ENCODE peak calls at places on chromosomes 4 and X, in eight cellular contexts. M is body of pancreas, S is esophagus squamous epithelium, I is tibial nerve, X is transverse colon, Q is IMR-90, J is HCT116, B is heart left ventricle. C is an unnamed sample.
A peak's percentile ranks its signal among the peaks of the same experiment; 100 is the strongest.

GRCh38 chr4:4613641-4614286 is 71.9 kb upstream of the STX18 start:
- DNase-seq in I (no peak), J (no peak), B (no peak), S (no peak), X (no peak), M (no peak), Q (peak; percentile 41), C (no peak)

GRCh38 chr4:173332963-173333657 is 1.0 kb downstream of the HMGB2 start:
- DNase-seq in S (no peak), Q (peak; percentile 1), J (no peak), B (no peak), X (no peak), M (no peak), I (no peak), C (no peak)

GRCh38 chr4:140637836-140638235 is 69.1 kb upstream of the UCP1 start:
- DNase-seq in J (peak; percentile 35), M (no peak), S (no peak), Q (no peak), B (no peak), I (no peak), X (peak; percentile 35), C (peak; percentile 16)

GRCh38 chr4:177041356-177041755 is 248.6 kb upstream of the VEGFC start:
- DNase-seq in B (no peak), J (no peak), I (no peak), S (no peak), M (no peak), X (no peak), Q (no peak), C (no peak)

GRCh38 chr4:2449051-2449450 is 19.9 kb upstream of the RNF4 start:
- DNase-seq in J (no peak), M (no peak), B (no peak), I (no peak), X (no peak), S (no peak), Q (no peak), C (no peak)

GRCh38 chr4:5460106-5460801 is 248.1 kb downstream of the EVC2 start:
- DNase-seq in B (no peak), I (no peak), J (peak; percentile 4), Q (peak; percentile 37), S (no peak), M (no peak), X (no peak), C (peak; percentile 9)

GRCh38 chrX:13768939-13769338 is 34.4 kb downstream of the OFD1 start:
- DNase-seq in J (no peak), B (no peak), I (no peak), X (no peak), Q (no peak), M (no peak), S (no peak), C (no peak)

GRCh38 chr4:170872794-170873193 is 783.0 kb upstream of the AADAT start:
- DNase-seq in M (no peak), I (no peak), J (no peak), Q (no peak), S (no peak), B (no peak), X (no peak), C (no peak)

GRCh38 chr4:73867783-73868182 is 1.4 kb upstream of the CXCL1 start:
- DNase-seq in X (peak; percentile 51), I (no peak), M (peak; percentile 42), S (no peak), Q (no peak), B (no peak), J (peak; percentile 70), C (no peak)

GRCh38 chrX:26334232-26334631 is 118.3 kb downstream of the MAGEB5 start:
- DNase-seq in B (no peak), Q (no peak), M (no peak), X (no peak), I (no peak), J (no peak), S (no peak), C (no peak)

GRCh38 chr4:128427832-128428366 is 140.3 kb upstream of the PGRMC2 start:
- DNase-seq in B (peak; percentile 22), I (peak; percentile 15), S (no peak), M (peak; percentile 75), X (peak; percentile 28), Q (peak; percentile 68), J (peak; percentile 86), C (peak; percentile 44)

GRCh38 chrX:5936438-5936837 is 292.2 kb downstream of the NLGN4X start:
- DNase-seq in X (no peak), M (no peak), Q (no peak), S (no peak), B (peak; percentile 20), I (peak; percentile 41), J (no peak), C (no peak)

GRCh38 chrX:117120700-117121099 is 657.9 kb upstream of the CT83 start:
- DNase-seq in M (no peak), S (no peak), Q (no peak), B (no peak), X (no peak), J (no peak), I (no peak), C (no peak)

GRCh38 chr4:56937262-56937661 is 29.6 kb downstream of the REST start:
- DNase-seq in M (no peak), J (peak; percentile 35), S (no peak), X (no peak), I (no peak), Q (peak; percentile 93), B (no peak), C (peak; percentile 30)

GRCh38 chr4:82201805-82202636 is 171.8 kb downstream of the HNRNPD start:
- DNase-seq in I (no peak), J (peak; percentile 36), M (peak; percentile 34), S (no peak), Q (peak; percentile 27), B (no peak), X (peak; percentile 35), C (peak; percentile 1)

GRCh38 chr4:146522098-146522861 is 540 bp upstream of the SLC10A7 start:
- DNase-seq in J (peak; percentile 64), Q (peak; percentile 80), B (peak; percentile 92), X (peak; percentile 95), S (peak; percentile 16), I (peak; percentile 89), M (peak; percentile 91), C (peak; percentile 56)

GRCh38 chr4:146521543-146522097 is at the start of gene SLC10A7:
- DNase-seq in X (peak; percentile 82), I (peak; percentile 67), S (peak; percentile 8), M (peak; percentile 71), B (peak; percentile 80), J (peak; percentile 46), Q (peak; percentile 71), C (peak; percentile 38)

GRCh38 chr4:146522862-146523205 is 1.1 kb upstream of the SLC10A7 start:
- DNase-seq in J (no peak), B (no peak), X (no peak), Q (peak; percentile 4), I (no peak), M (no peak), S (no peak), C (no peak)

GRCh38 chr4:146524663-146525062 is 2.9 kb upstream of the SLC10A7 start:
- DNase-seq in M (no peak), Q (no peak), J (no peak), B (no peak), I (no peak), S (no peak), X (no peak), C (no peak)

GRCh38 chr4:146520894-146521542 is 722 bp downstream of the SLC10A7 start:
- DNase-seq in I (peak; percentile 20), S (no peak), Q (peak; percentile 63), M (peak; percentile 59), J (no peak), B (no peak), X (peak; percentile 57), C (no peak)
- TF ChIP-seq POLR2A in I (no peak), S (no peak), Q (peak; percentile 6), M (peak; percentile 79), J (peak; percentile 24), B (no peak), X (peak; percentile 45), C (no peak)

GRCh38 chr4:156901871-156902270 is 69.7 kb downstream of the PDGFC start:
- DNase-seq in S (no peak), Q (peak; percentile 22), X (no peak), B (no peak), J (no peak), M (no peak), I (no peak), C (no peak)
- TF ChIP-seq POLR2A in S (no peak), Q (no peak), X (no peak), B (no peak), J (no peak), M (no peak), I (no peak), C (no peak)

DNA sequence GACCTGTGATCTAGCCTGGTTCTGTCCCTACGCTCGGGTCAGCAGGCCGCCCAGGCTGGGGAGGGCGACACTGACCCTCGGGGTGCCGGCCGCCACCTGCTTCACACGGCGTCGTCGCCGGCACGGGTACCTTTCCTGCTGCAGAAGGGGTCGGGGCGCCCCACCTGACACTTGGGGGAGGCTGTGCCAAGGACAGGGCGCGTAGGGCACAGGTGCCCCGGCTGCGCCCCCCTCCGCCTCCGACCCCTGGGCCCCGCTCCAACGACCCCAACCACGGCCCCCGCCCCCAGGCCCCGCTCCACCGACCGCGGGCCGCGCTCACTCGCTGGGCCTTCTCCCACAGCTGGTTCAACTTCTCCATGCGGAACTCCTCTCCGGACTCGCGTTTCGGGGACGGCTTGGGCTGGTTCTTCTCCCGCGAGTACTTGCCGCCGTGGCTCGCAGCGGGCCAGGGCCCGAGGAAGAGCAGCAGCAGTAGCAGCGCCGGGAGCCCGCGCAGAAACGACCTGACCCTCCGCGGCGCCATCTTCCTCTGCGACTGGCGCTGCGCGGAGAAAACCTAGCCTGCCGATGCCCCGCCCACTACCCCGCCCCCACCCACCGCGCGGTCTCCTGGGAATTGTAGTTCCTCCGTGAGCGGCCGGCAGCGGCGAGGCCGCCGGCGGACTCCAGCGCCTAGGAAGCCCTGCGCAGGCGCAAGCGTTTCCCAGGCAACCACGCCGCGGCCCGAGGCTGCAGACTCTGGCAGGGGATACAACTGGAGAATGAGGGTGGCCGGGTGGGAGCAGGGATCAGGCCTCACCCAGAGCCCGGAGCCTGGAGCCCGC is at the start of gene LRPAP1:
- DNase-seq in Q (peak; percentile 82), M (peak; percentile 95), X (peak; percentile 93), J (peak; percentile 69), B (peak; percentile 93), S (peak; percentile 33), I (peak; percentile 79), C (peak; percentile 97)
- TF ChIP-seq POLR2A in Q (peak; percentile 97), M (peak; percentile 98), X (peak; percentile 97), J (peak; percentile 96), B (peak; percentile 97), S (no peak), I (peak; percentile 72), C (peak; percentile 97)

DNA sequence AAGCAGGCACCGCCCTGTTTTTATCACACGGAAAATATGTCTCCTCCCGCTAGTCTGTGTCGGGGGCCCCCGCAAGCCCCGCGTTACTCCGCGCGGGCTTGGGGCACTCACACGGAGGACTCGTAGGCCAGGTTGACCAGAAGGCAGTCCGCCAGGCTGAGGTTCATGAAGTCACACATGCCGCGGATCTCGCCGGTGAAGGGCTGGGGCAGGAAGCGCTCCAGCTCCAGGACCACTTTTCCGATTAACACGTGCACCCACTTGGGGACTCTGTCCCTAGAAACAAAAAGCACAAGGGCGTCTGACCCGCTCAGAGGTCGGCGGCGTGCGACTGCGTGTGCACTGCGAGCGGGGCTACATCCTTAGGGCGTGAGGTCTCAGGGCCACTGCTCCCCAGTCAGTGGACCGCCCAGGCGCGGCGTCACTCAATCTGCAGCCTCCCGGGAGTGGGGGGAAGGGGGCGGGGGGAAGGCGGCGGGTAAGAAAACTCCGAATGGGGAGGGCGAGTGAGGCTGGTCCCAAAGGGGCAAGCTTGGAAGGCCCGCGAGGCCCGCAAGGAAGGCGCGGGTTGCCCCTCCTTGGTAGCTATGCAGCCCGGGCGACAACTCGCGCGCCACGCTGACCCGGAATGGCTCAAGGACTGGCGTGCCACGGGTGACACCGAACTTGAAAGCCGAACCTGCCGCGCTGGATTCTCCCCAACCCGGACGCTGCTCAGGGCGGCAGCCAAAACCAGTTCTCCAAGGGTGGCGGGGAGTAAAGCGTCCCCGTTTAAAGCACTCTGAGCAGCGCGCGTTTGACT is 722 bp downstream of the NAAA start:
- DNase-seq in J (peak; percentile 36), Q (peak; percentile 32), S (peak; percentile 51), X (peak; percentile 85), I (peak; percentile 49), M (peak; percentile 62), B (peak; percentile 81), C (peak; percentile 76)
- TF ChIP-seq POLR2A in J (no peak), Q (no peak), S (no peak), X (peak; percentile 53), I (no peak), M (peak; percentile 42), B (no peak), C (peak; percentile 58)